ENCODE peak calls at places on chromosome 7, in five cellular contexts. I, M, T, S and C are unnamed samples.

GRCh38 chr7:68038621-68039314 is 1042.1 kb downstream of the TYW1 start:
- DNase-seq in T (no peak), I (peak; percentile 10), S (no peak), M (no peak), C (no peak)

GRCh38 chr7:106306256-106306655 is 21.5 kb upstream of the NAMPT start:
- DNase-seq in I (no peak), S (no peak), T (no peak), M (no peak), C (no peak)

GRCh38 chr7:30996883-30997282 is 33.1 kb downstream of the GHRHR start:
- DNase-seq in I (no peak), T (no peak), M (no peak), S (no peak), C (no peak)

GRCh38 chr7:604038-604883 is 84.6 kb upstream of the PDGFA start:
- DNase-seq in I (no peak), S (no peak), M (peak; percentile 82), T (peak; percentile 90), C (peak; percentile 52)

GRCh38 chr7:22025075-22025474 is 79.4 kb upstream of the CDCA7L start:
- DNase-seq in I (no peak), M (no peak), T (no peak), S (no peak), C (no peak)

GRCh38 chr7:1856161-1856965 is 186.3 kb downstream of the ELFN1 start:
- DNase-seq in T (no peak), I (no peak), S (peak; percentile 36), M (no peak), C (no peak)

GRCh38 chr7:495761-496321 is 23.8 kb downstream of the PDGFA start:
- DNase-seq in M (no peak), S (peak; percentile 8), T (no peak), I (no peak), C (no peak)

GRCh38 chr7:144827581-144828139 is 8.2 kb downstream of the TPK1 start:
- DNase-seq in S (no peak), M (no peak), T (no peak), I (no peak), C (peak; percentile 38)

GRCh38 chr7:845091-845490 is 12.8 kb downstream of the SUN1 start:
- DNase-seq in I (no peak), S (no peak), M (no peak), T (no peak), C (no peak)

GRCh38 chr7:151838861-151839381 is 38.0 kb downstream of the PRKAG2 start:
- DNase-seq in M (peak; percentile 35), T (no peak), I (no peak), S (no peak), C (no peak)

GRCh38 chr7:142485617-142486226 is 227.9 kb upstream of the PRSS58 start:
- DNase-seq in S (no peak), M (no peak), I (no peak), T (peak; percentile 14), C (peak; percentile 43)

GRCh38 chr7:3859436-3859835 is 558.4 kb downstream of the SDK1 start:
- DNase-seq in I (no peak), M (no peak), T (no peak), S (no peak), C (no peak)

GRCh38 chr7:63073736-63074135 is 924.9 kb upstream of the ZNF722 start:
- DNase-seq in M (no peak), I (no peak), S (no peak), T (no peak), C (no peak)

GRCh38 chr7:47915066-47915976 is 32.9 kb downstream of the PKD1L1 start:
- DNase-seq in M (no peak), I (no peak), T (peak; percentile 6), S (no peak), C (no peak)

GRCh38 chr7:98211676-98212531 is 665 bp downstream of the BHLHA15 start:
- DNase-seq in T (no peak), M (peak; percentile 18), I (no peak), S (peak; percentile 28), C (no peak)

GRCh38 chr7:105198223-105198622 is 184.2 kb downstream of the KMT2E start:
- DNase-seq in M (no peak), T (peak; percentile 71), I (no peak), S (no peak), C (no peak)

GRCh38 chr7:12257582-12257981 is 46.5 kb downstream of the TMEM106B start:
- DNase-seq in T (peak; percentile 66), S (no peak), I (no peak), M (no peak), C (peak; percentile 22)

GRCh38 chr7:72335561-72336381 is 76.4 kb downstream of the CALN1 start:
- DNase-seq in T (no peak), I (no peak), M (no peak), S (peak; percentile 49), C (no peak)

GRCh38 chr7:87152897-87153641 is 816 bp downstream of the DMTF1 start:
- DNase-seq in T (peak; percentile 46), S (peak; percentile 36), I (peak; percentile 31), M (peak; percentile 33), C (peak; percentile 37)

GRCh38 chr7:73866446-73866767 is 5.4 kb downstream of the TMEM270 start:
- DNase-seq in S (no peak), I (no peak), M (no peak), T (no peak), C (no peak)

GRCh38 chr7:147308539-147308938 is 1191.9 kb downstream of the CNTNAP2 start:
- DNase-seq in S (no peak), M (no peak), T (no peak), I (no peak), C (no peak)

GRCh38 chr7:43647772-43648643 is 65.1 kb downstream of the STK17A start:
- DNase-seq in M (peak; percentile 59), S (no peak), I (no peak), T (peak; percentile 99), C (peak; percentile 98)

GRCh38 chr7:157667261-157667660 is 330.5 kb downstream of the DNAJB6 start:
- DNase-seq in I (no peak), M (no peak), T (no peak), S (no peak), C (no peak)

GRCh38 chr7:106246941-106247826 is 37.6 kb downstream of the NAMPT start:
- DNase-seq in I (no peak), T (no peak), M (no peak), S (no peak), C (peak; percentile 29)

GRCh38 chr7:81029523-81029922 is 110.7 kb upstream of the SEMA3C start:
- DNase-seq in I (no peak), T (no peak), M (no peak), S (no peak), C (no peak)

GRCh38 chr7:155861480-155861868 is 49.2 kb upstream of the SHH start:
- DNase-seq in I (no peak), S (no peak), T (no peak), M (no peak), C (no peak)

GRCh38 chr7:132395375-132395774 is 180.9 kb downstream of the PLXNA4 start:
- DNase-seq in M (no peak), S (no peak), T (no peak), I (no peak), C (no peak)

GRCh38 chr7:50711271-50712175 is 71.2 kb downstream of the GRB10 start:
- DNase-seq in I (no peak), T (no peak), M (no peak), S (no peak), C (peak; percentile 49)